ENCODE peak calls at places on chromosomes 16 and 17, in seven cellular contexts. K is glutamatergic neuron, V is neural progenitor cell, N is lung, R is transverse colon, E is A549, X is AG10803. H is an unnamed sample.

GRCh38 chr17:7705269-7706255 is 560 bp downstream of the EFNB3 start:
- DNase-seq in X (no peak), K (no peak), E (no peak), R (no peak), V (peak), N (no peak), H (peak)

GRCh38 chr16:27426423-27427408 is 24.7 kb downstream of the IL21R start:
- DNase-seq in E (peak), N (peak), R (peak), V (no peak), X (peak), K (peak), H (no peak)

GRCh38 chr17:38730526-38731379 is 612 bp downstream of the CISD3 start:
- DNase-seq in E (peak), V (peak), N (peak), K (peak), R (peak), X (peak), H (peak)

GRCh38 chr17:57407287-57408063 is 151.2 kb downstream of the MSI2 start:
- DNase-seq in V (peak), R (peak), X (no peak), E (no peak), N (no peak), K (no peak), H (peak)

GRCh38 chr17:67399676-67400075 is 22.6 kb downstream of the PITPNC1 start:
- DNase-seq in N (no peak), E (no peak), K (no peak), V (no peak), X (no peak), R (no peak), H (no peak)

GRCh38 chr16:73214825-73215481 is 167.0 kb upstream of the ZFHX3 start:
- DNase-seq in K (no peak), X (peak), R (no peak), V (no peak), N (no peak), E (no peak), H (no peak)

GRCh38 chr17:29180788-29181160 is 576 bp upstream of the MYO18A start:
- DNase-seq in R (no peak), X (no peak), V (no peak), K (no peak), E (no peak), N (no peak), H (no peak)

GRCh38 chr16:21100447-21100846 is 50.2 kb downstream of the DNAH3 start:
- DNase-seq in E (peak), N (no peak), X (peak), K (no peak), R (no peak), V (no peak), H (no peak)

GRCh38 chr17:4162775-4163498 is 19.9 kb downstream of the CYB5D2 start:
- DNase-seq in R (no peak), V (no peak), N (no peak), E (no peak), X (no peak), K (no peak), H (no peak)

GRCh38 chr17:49290690-49291326 is 60.2 kb upstream of the PHOSPHO1 start:
- DNase-seq in X (peak), V (peak), K (no peak), R (no peak), N (no peak), E (peak), H (no peak)

GRCh38 chr17:35493040-35493439 is 44.4 kb downstream of the SLFN12L start:
- DNase-seq in K (no peak), E (no peak), R (no peak), N (no peak), V (no peak), X (no peak), H (no peak)

GRCh38 chr17:5837055-5837491 is 233.1 kb upstream of the WSCD1 start:
- DNase-seq in R (no peak), X (peak), N (no peak), E (peak), V (no peak), K (no peak), H (no peak)

GRCh38 chr17:38669520-38669919 is 5.2 kb downstream of the EPOP start:
- DNase-seq in E (no peak), N (no peak), R (no peak), V (no peak), X (no peak), K (no peak), H (no peak)

GRCh38 chr16:67445913-67446907 is 15.3 kb downstream of the HSD11B2 start:
- DNase-seq in R (peak), K (no peak), V (no peak), X (no peak), N (no peak), E (no peak), H (no peak)

GRCh38 chr17:75832164-75832651 is 12.0 kb downstream of the UNC13D start:
- DNase-seq in N (no peak), X (peak), R (peak), K (no peak), V (no peak), E (no peak), H (no peak)

GRCh38 chr17:692116-692515 is 22.5 kb downstream of the VPS53 start:
- DNase-seq in V (no peak), K (no peak), R (no peak), E (peak), X (peak), N (no peak), H (no peak)

GRCh38 chr17:16943541-16944333 is 28.2 kb downstream of the TNFRSF13B start:
- DNase-seq in K (no peak), N (no peak), X (no peak), E (no peak), R (no peak), V (no peak), H (no peak)
- TF ChIP-seq CTCF in K (no peak), N (no peak), X (no peak), E (no peak), R (no peak), V (no peak), H (no peak)

GRCh38 chr16:85550422-85551318 is 62.5 kb upstream of the GSE1 start:
- DNase-seq in N (no peak), V (no peak), K (no peak), X (no peak), E (no peak), R (no peak), H (no peak)
- TF ChIP-seq CTCF in N (no peak), V (peak), K (no peak), X (peak), E (no peak), R (no peak), H (peak)

GRCh38 chr16:57609541-57610401 is 18.7 kb upstream of the ADGRG1 start:
- DNase-seq in E (no peak), K (no peak), R (peak), V (no peak), X (no peak), N (no peak), H (no peak)
- TF ChIP-seq CTCF in E (no peak), K (no peak), R (no peak), V (peak), X (no peak), N (no peak), H (no peak)

DNA sequence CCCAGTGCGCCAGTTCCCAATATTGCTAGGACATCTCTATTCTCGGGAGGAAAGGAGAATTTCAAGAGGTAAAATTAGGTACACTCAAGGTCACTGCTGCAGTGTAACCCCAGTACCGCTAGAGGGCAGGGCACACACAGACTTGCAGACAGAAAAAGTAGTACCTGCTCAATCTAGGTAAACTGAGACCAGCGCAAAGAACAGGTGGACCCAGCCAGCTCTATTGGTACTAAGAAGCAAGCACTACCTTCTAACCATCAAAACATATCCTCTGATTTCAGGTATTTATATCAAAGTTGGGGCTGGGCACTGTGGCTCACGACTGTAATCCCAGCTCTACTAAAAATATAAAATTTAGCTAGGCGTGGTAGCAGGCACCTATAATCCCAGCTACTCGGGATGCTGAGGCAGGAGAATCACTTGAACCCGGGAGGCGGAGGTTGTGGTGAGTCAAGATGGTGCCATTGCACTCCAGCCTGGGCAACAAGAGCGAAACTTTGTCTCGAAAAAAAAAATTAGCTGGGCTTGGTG is 3.6 kb upstream of the WDR81 start:
- DNase-seq in R (peak), N (peak), X (peak), K (peak), E (peak), V (peak), H (peak)
- TF ChIP-seq CTCF in R (peak), N (peak), X (peak), K (peak), E (peak), V (peak), H (peak)

GRCh38 chr17:8753136-8753975 is 5.0 kb downstream of the SPDYE4 start:
- DNase-seq in E (no peak), X (no peak), R (no peak), N (no peak), V (no peak), K (no peak), H (no peak)

GRCh38 chr17:8755590-8756255 is 2.6 kb downstream of the SPDYE4 start:
- DNase-seq in V (no peak), N (no peak), X (no peak), E (no peak), R (no peak), K (no peak), H (no peak)

GRCh38 chr17:8757189-8757588 is 1.2 kb downstream of the SPDYE4 start:
- DNase-seq in V (no peak), N (no peak), E (no peak), K (no peak), X (no peak), R (no peak), H (no peak)

GRCh38 chr17:8754890-8755289 is 3.5 kb downstream of the SPDYE4 start:
- DNase-seq in N (no peak), K (no peak), V (no peak), X (no peak), R (no peak), E (no peak), H (no peak)

GRCh38 chr17:8753976-8754440 is 4.3 kb downstream of the SPDYE4 start:
- DNase-seq in E (peak), X (peak), N (no peak), K (no peak), V (no peak), R (no peak), H (no peak)
- TF ChIP-seq CTCF in E (peak), X (peak), N (no peak), K (peak), V (peak), R (peak), H (peak)

DNA sequence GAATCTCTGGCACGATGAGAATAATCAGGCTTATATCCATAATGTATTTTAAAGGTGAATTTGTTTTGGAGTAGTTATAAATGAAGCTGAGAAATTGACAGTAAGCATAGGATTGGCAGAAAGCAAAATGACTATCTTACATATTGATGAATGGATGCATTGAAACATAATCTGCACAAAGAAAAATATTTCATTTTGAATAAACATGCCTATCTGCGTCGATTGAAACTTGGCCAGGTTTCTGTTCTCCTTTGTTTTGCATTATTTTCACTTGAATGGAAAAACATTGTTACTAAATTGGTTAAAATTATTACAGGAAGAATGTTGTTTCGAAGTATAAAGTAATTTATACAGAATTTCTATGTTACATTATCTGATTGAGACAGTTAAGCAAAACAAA is 128.2 kb downstream of the USP22 start:
- DNase-seq in V (no peak), X (no peak), K (no peak), E (no peak), N (no peak), R (no peak), H (no peak)
- TF ChIP-seq CTCF in V (no peak), X (no peak), K (no peak), E (no peak), N (no peak), R (no peak), H (no peak)

GRCh38 chr16:84746231-84746630 is 46.4 kb downstream of the USP10 start:
- DNase-seq in N (no peak), E (no peak), X (no peak), K (no peak), R (no peak), V (no peak), H (no peak)

GRCh38 chr16:84746875-84747274 is 47.1 kb downstream of the USP10 start:
- DNase-seq in E (peak), V (no peak), R (no peak), X (no peak), N (no peak), K (no peak), H (no peak)

GRCh38 chr16:84751241-84751640 is 51.4 kb downstream of the USP10 start:
- DNase-seq in V (no peak), E (no peak), N (no peak), X (no peak), K (no peak), R (peak), H (no peak)

GRCh38 chr16:84749815-84750214 is 50.0 kb downstream of the USP10 start:
- DNase-seq in N (no peak), K (no peak), X (no peak), V (no peak), E (no peak), R (no peak), H (no peak)

GRCh38 chr16:84749072-84749471 is 49.3 kb downstream of the USP10 start:
- DNase-seq in E (no peak), N (no peak), X (no peak), K (no peak), R (no peak), V (no peak), H (no peak)
- TF ChIP-seq CTCF in E (no peak), N (no peak), X (peak), K (no peak), R (no peak), V (no peak), H (no peak)

DNA sequence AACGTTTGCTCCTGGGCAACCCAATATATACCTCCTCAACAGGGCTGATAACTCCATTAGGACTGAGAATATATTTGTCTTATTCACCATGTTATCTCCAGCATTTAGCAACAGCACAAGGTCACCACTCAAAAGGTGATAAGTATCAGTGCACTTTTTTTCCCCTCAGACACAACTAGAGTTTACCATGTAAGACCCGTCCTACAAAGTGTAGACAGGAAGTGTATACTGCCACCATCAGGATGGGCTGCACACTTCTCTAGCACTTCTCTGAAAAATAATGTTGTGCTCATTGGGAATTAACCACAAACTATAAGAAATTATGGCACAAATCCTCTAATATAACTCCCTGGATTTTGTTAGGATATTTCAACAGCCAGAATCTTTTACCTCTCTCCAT is 5.7 kb upstream of the VAT1L start:
- DNase-seq in E (peak), N (no peak), K (no peak), R (no peak), X (no peak), V (no peak), H (no peak)
- TF ChIP-seq CTCF in E (no peak), N (no peak), K (peak), R (no peak), X (peak), V (peak), H (no peak)

GRCh38 chr17:73646409-73647305 is 2.4 kb upstream of the SDK2 start:
- DNase-seq in X (no peak), E (peak), N (no peak), K (peak), R (no peak), V (peak), H (peak)
- TF ChIP-seq CTCF in X (peak), E (peak), N (no peak), K (peak), R (no peak), V (peak), H (peak)

GRCh38 chr16:4321286-4322120 is 5.6 kb downstream of the GLIS2 start:
- DNase-seq in K (no peak), R (no peak), V (no peak), E (no peak), X (no peak), N (no peak), H (no peak)
- TF ChIP-seq CTCF in K (no peak), R (no peak), V (no peak), E (no peak), X (no peak), N (no peak), H (no peak)